ENCODE peak calls at places on chromosomes 5 and 9, in nine cellular contexts. Z is HCT116, O is prostate gland, D is GM12878, I is sigmoid colon, T is breast epithelium, Q is spleen, J is endothelial cell of umbilical vein, K is SK-N-SH. L is an unnamed sample.

GRCh38 chr9:34989946-34990635 is 546 bp downstream of the DNAJB5 start:
- DNase-seq in Z (no peak), O (peak; percentile 27), D (no peak), I (peak; percentile 87), T (no peak), Q (peak; percentile 87), J (peak; percentile 69), K (peak; percentile 86), L (no peak)

GRCh38 chr5:82406200-82406773 is 128.1 kb upstream of the RPS23 start:
- DNase-seq in Z (no peak), O (no peak), D (no peak), I (no peak), T (no peak), Q (no peak), J (peak; percentile 100), K (no peak), L (no peak)

GRCh38 chr5:1897386-1897785 is 14.7 kb upstream of the IRX4 start:
- DNase-seq in Z (no peak), O (no peak), D (no peak), I (no peak), T (no peak), Q (peak; percentile 50), J (no peak), K (no peak), L (no peak)

GRCh38 chr5:14428302-14429081 is 153.1 kb upstream of the OTULINL start:
- DNase-seq in Z (no peak), O (no peak), D (no peak), I (no peak), T (no peak), Q (no peak), J (peak; percentile 78), K (no peak), L (no peak)

GRCh38 chr9:95947118-95947517 is 71.6 kb downstream of the ERCC6L2 start:
- DNase-seq in Z (no peak), O (no peak), D (no peak), I (no peak), T (no peak), Q (no peak), J (no peak), K (no peak), L (no peak)

GRCh38 chr5:160511280-160511929 is 89.8 kb downstream of the PTTG1 start:
- DNase-seq in Z (no peak), O (no peak), D (no peak), I (no peak), T (no peak), Q (no peak), J (no peak), K (no peak), L (no peak)

GRCh38 chr9:126309427-126310179 is 17.0 kb upstream of the MVB12B start:
- DNase-seq in Z (no peak), O (no peak), D (no peak), I (no peak), T (no peak), Q (no peak), J (no peak), K (no peak), L (no peak)

GRCh38 chr9:121021294-121021693 is 28.8 kb downstream of the C5 start:
- DNase-seq in Z (no peak), O (no peak), D (no peak), I (peak; percentile 70), T (no peak), Q (no peak), J (no peak), K (no peak), L (no peak)

GRCh38 chr5:36357391-36357790 is 55.7 kb upstream of the RANBP3L start:
- DNase-seq in Z (no peak), O (no peak), D (no peak), I (no peak), T (no peak), Q (no peak), J (no peak), K (no peak), L (no peak)

GRCh38 chr9:77750284-77750683 is 102.2 kb upstream of the GNA14 start:
- DNase-seq in Z (no peak), O (no peak), D (no peak), I (no peak), T (no peak), Q (no peak), J (peak; percentile 70), K (peak; percentile 36), L (no peak)

GRCh38 chr5:158032246-158032645 is 173.3 kb upstream of the CLINT1 start:
- DNase-seq in Z (no peak), O (no peak), D (no peak), I (no peak), T (no peak), Q (no peak), J (no peak), K (no peak), L (no peak)

GRCh38 chr5:144065766-144066165 is 104.7 kb downstream of the YIPF5 start:
- DNase-seq in Z (no peak), O (no peak), D (no peak), I (no peak), T (no peak), Q (no peak), J (no peak), K (no peak), L (no peak)

GRCh38 chr5:135578685-135579341 is at the start of gene CXCL14:
- DNase-seq in Z (no peak), O (peak; percentile 15), D (no peak), I (no peak), T (no peak), Q (peak; percentile 69), J (no peak), K (no peak), L (no peak)

GRCh38 chr5:91109634-91110033 is 273.5 kb downstream of the ARRDC3 start:
- DNase-seq in Z (no peak), O (no peak), D (no peak), I (no peak), T (no peak), Q (no peak), J (peak; percentile 40), K (no peak), L (no peak)

GRCh38 chr9:118651511-118651910 is 717.7 kb downstream of the BRINP1 start:
- DNase-seq in Z (no peak), O (no peak), D (no peak), I (no peak), T (no peak), Q (no peak), J (no peak), K (no peak), L (no peak)

GRCh38 chr9:111524731-111525055 is 286 bp upstream of the ZNF483 start:
- DNase-seq in Z (no peak), O (no peak), D (no peak), I (no peak), T (no peak), Q (no peak), J (no peak), K (no peak), L (no peak)
- H3K9me3 ChIP-seq in Z (no peaks in the 10 kb centered on the region), O (no peaks in the 10 kb centered on the region), D (peaks cover 3% of the 10 kb centered on the region), I (no peaks in the 10 kb centered on the region), T (no peaks in the 10 kb centered on the region), Q (no peaks in the 10 kb centered on the region), J (no peaks in the 10 kb centered on the region), K (no peaks in the 10 kb centered on the region), L (no peaks in the 10 kb centered on the region)

GRCh38 chr5:175718401-175719108 is 60.7 kb downstream of the HRH2 start:
- DNase-seq in Z (peak; percentile 16), O (peak; percentile 27), D (no peak), I (peak; percentile 51), T (peak; percentile 56), Q (no peak), J (no peak), K (no peak), L (no peak)
- TF ChIP-seq POLR2AphosphoS5 in Z (no peak), O (no peak), D (no peak), I (no peak), T (no peak), Q (no peak), J (no peak), K (no peak), L (no peak)

DNA sequence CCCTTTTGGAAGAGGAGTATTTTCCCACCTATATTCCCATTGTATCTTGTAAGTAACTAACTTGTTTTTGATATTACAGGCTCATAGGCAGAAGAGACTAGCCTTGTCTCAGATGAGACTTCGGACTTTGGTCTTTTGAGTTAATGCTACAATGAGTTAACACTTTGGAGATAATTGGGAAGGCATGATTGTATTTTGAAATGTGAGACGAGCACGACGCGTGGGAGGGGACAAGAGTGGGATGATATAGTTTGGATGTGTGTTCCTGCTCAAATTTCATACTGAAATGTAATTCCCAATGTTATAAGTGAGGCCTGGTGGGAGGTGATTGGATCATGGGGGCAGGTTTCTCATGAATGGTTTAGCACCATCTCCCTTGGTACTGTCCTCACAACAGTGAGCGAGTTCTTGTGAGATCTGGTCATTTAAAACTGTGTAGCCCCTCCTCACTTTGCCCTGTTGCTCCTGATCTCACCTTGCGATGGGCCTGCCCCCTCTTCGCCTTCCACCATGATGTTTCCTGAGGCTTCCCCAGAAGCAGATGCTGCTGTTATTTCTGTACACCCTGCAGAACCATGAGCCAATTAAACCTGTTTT is 721.5 kb upstream of the CTNND2 start:
- DNase-seq in Z (no peak), O (no peak), D (no peak), I (no peak), T (no peak), Q (no peak), J (no peak), K (no peak), L (no peak)
- H3K9me3 ChIP-seq in Z (peaks cover 21% of the 10 kb centered on the region), O (no peaks in the 10 kb centered on the region), D (no peaks in the 10 kb centered on the region), I (no peaks in the 10 kb centered on the region), T (no peaks in the 10 kb centered on the region), Q (no peaks in the 10 kb centered on the region), J (peaks cover 1% of the 10 kb centered on the region), K (no peaks in the 10 kb centered on the region), L (no peaks in the 10 kb centered on the region)

GRCh38 chr5:177301503-177302165 is 1.9 kb downstream of the RAB24 start:
- DNase-seq in Z (no peak), O (peak; percentile 89), D (no peak), I (peak; percentile 65), T (peak; percentile 90), Q (peak; percentile 73), J (no peak), K (no peak), L (no peak)
- TF ChIP-seq POLR2AphosphoS5 in Z (peak; percentile 51), O (peak; percentile 81), D (no peak), I (no peak), T (peak; percentile 65), Q (no peak), J (no peak), K (peak; percentile 18), L (no peak)

DNA sequence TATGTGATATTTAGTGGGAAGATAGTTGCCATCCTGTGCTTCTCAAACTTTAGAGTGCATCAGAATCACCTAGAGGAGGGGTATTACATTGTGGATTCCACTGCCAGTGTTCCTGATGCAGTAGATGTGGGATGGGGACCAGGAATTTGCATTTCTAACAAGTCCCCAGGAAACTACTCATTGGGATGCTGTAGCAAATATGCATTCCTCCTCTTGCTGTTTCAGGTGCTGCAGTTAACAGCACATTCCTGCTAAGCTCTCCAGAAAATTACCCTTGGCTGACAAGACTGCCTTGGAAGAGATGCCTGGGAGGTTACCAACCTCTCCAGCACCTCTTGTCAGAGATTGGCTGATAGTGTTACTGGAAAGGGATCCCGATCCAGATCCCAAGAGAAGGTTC is 270.5 kb downstream of the OSTF1 start:
- DNase-seq in Z (no peak), O (no peak), D (no peak), I (no peak), T (no peak), Q (no peak), J (no peak), K (no peak), L (no peak)
- H3K9me3 ChIP-seq in Z (no peaks in the 10 kb centered on the region), O (no peaks in the 10 kb centered on the region), D (no peaks in the 10 kb centered on the region), I (no peaks in the 10 kb centered on the region), T (peaks cover 5% of the 10 kb centered on the region), Q (no peaks in the 10 kb centered on the region), J (no peaks in the 10 kb centered on the region), K (no peaks in the 10 kb centered on the region), L (no peaks in the 10 kb centered on the region)